ENCODE peak calls at places on chromosomes 2 and 18, in four cellular contexts. G is CD8-positive, alpha-beta T cell; T is SK-N-SH; X is uterus. R is an unnamed sample.

GRCh38 chr18:5417342-5417741 is 121.8 kb upstream of the ZBTB14 start:
- DNase-seq in G (no peak), T (no peak), X (no peak), R (no peak)

GRCh38 chr2:28469947-28470585 is 25.8 kb upstream of the PLB1 start:
- DNase-seq in G (no peak), T (no peak), X (no peak), R (no peak)

GRCh38 chr18:22203035-22203434 is 33.6 kb downstream of the GATA6 start:
- DNase-seq in G (no peak), T (no peak), X (no peak), R (no peak)

GRCh38 chr18:23247363-23247762 is 112.1 kb downstream of the CABLES1 start:
- DNase-seq in G (no peak), T (no peak), X (no peak), R (no peak)

GRCh38 chr18:26470011-26470637 is 78.2 kb downstream of the KCTD1 start:
- DNase-seq in G (no peak), T (no peak), X (no peak), R (no peak)

GRCh38 chr18:3471141-3471648 is 21.2 kb downstream of the TGIF1 start:
- DNase-seq in G (no peak), T (no peak), X (no peak), R (no peak)

GRCh38 chr2:94753466-94753998 is 117.7 kb upstream of the TEKT4 start:
- DNase-seq in G (no peak), T (no peak), X (no peak), R (no peak)

GRCh38 chr2:109470121-109470921 is 143.4 kb downstream of the SEPTIN10 start:
- DNase-seq in G (no peak), T (no peak), X (no peak), R (no peak)

GRCh38 chr2:29063646-29064372 is 10.5 kb downstream of the PCARE start:
- DNase-seq in G (no peak), T (no peak), X (no peak), R (no peak)

GRCh38 chr2:153872311-153873061 is 764 bp downstream of the GALNT13 start:
- DNase-seq in G (no peak), T (peak), X (no peak), R (no peak)

GRCh38 chr2:229098810-229099209 is 172.3 kb downstream of the PID1 start:
- DNase-seq in G (no peak), T (no peak), X (no peak), R (no peak)

GRCh38 chr18:53603281-53603680 is 621.2 kb downstream of the MBD2 start:
- DNase-seq in G (no peak), T (no peak), X (no peak), R (no peak)

GRCh38 chr2:40625849-40626248 is 174.0 kb upstream of the SLC8A1 start:
- DNase-seq in G (no peak), T (no peak), X (no peak), R (no peak)

GRCh38 chr18:25736516-25736915 is 353.9 kb downstream of the SS18 start:
- DNase-seq in G (no peak), T (no peak), X (no peak), R (no peak)

GRCh38 chr2:177264539-177265385 is at the start of gene NFE2L2:
- DNase-seq in G (peak), T (peak), X (peak), R (peak)

GRCh38 chr2:218821605-218822211 is 9.9 kb downstream of the PRKAG3 start:
- DNase-seq in G (no peak), T (no peak), X (no peak), R (peak)

GRCh38 chr2:7403092-7403775 is 486.0 kb downstream of the RNF144A start:
- DNase-seq in G (no peak), T (no peak), X (no peak), R (no peak)

GRCh38 chr18:79507546-79508480 is 112.1 kb downstream of the NFATC1 start:
- DNase-seq in G (peak), T (no peak), X (peak), R (peak)

GRCh38 chr18:9008709-9009635 is 93.5 kb upstream of the NDUFV2 start:
- DNase-seq in G (no peak), T (peak), X (no peak), R (no peak)

GRCh38 chr2:111169924-111170323 is 49.2 kb downstream of the BCL2L11 start:
- DNase-seq in G (no peak), T (no peak), X (no peak), R (no peak)

GRCh38 chr2:59184281-59185020 is 943.3 kb upstream of the FANCL start:
- DNase-seq in G (no peak), T (no peak), X (no peak), R (no peak)

GRCh38 chr2:207073791-207074678 is 91.7 kb downstream of the KLF7 start:
- DNase-seq in G (peak), T (no peak), X (no peak), R (no peak)

GRCh38 chr2:73112026-73112912 is 479 bp downstream of the RAB11FIP5 start:
- DNase-seq in G (no peak), T (peak), X (no peak), R (no peak)

GRCh38 chr2:67526283-67526682 is 129.2 kb downstream of the ETAA1 start:
- DNase-seq in G (no peak), T (no peak), X (no peak), R (no peak)

GRCh38 chr2:24087032-24087431 is 2.4 kb upstream of the TP53I3 start:
- DNase-seq in G (no peak), T (no peak), X (no peak), R (no peak)

GRCh38 chr2:30410217-30410616 is 36.8 kb upstream of the LCLAT1 start:
- DNase-seq in G (no peak), T (no peak), X (no peak), R (no peak)

GRCh38 chr18:3119401-3120323 is 100.1 kb downstream of the MYOM1 start:
- DNase-seq in G (no peak), T (no peak), X (no peak), R (no peak)

GRCh38 chr2:180334514-180334913 is 327.4 kb upstream of the CWC22 start:
- DNase-seq in G (no peak), T (no peak), X (no peak), R (no peak)

GRCh38 chr2:108634591-108635160 is 84.6 kb upstream of the RANBP2 start:
- DNase-seq in G (no peak), T (no peak), X (no peak), R (no peak)

GRCh38 chr2:12918841-12919445 is 202.2 kb downstream of the TRIB2 start:
- DNase-seq in G (no peak), T (no peak), X (peak), R (peak)

GRCh38 chr18:73908323-73908722 is 239.3 kb downstream of the FBXO15 start:
- DNase-seq in G (no peak), T (no peak), X (no peak), R (no peak)

GRCh38 chr2:135132314-135132713 is 80.2 kb downstream of the RAB3GAP1 start:
- DNase-seq in G (no peak), T (no peak), X (no peak), R (no peak)

GRCh38 chr2:46411245-46411641 is 68.1 kb upstream of the TMEM247 start:
- DNase-seq in G (no peak), T (no peak), X (no peak), R (no peak)

GRCh38 chr2:200447139-200447855 is 62.6 kb downstream of the KCTD18 start:
- DNase-seq in G (no peak), T (no peak), X (no peak), R (no peak)

GRCh38 chr2:62501794-62502500 is 4.0 kb downstream of the TMEM17 start:
- DNase-seq in G (no peak), T (peak), X (no peak), R (no peak)

GRCh38 chr2:95333888-95334338 is 36.8 kb downstream of the KCNIP3 start:
- DNase-seq in G (no peak), T (no peak), X (peak), R (no peak)

GRCh38 chr2:45344502-45344901 is 266.6 kb downstream of the SRBD1 start:
- DNase-seq in G (no peak), T (no peak), X (no peak), R (no peak)

GRCh38 chr2:45343618-45344017 is 267.4 kb downstream of the SRBD1 start:
- DNase-seq in G (no peak), T (peak), X (no peak), R (peak)

GRCh38 chr2:45344071-45344470 is 267.0 kb downstream of the SRBD1 start:
- DNase-seq in G (no peak), T (no peak), X (no peak), R (peak)

GRCh38 chr2:45345331-45346305 is 265.4 kb downstream of the SRBD1 start:
- DNase-seq in G (no peak), T (peak), X (no peak), R (no peak)
- TF ChIP-seq CTCF in G (no peak), T (no peak), X (no peak), R (no peak)

GRCh38 chr2:33366473-33366872 is 110.0 kb upstream of the RASGRP3 start:
- DNase-seq in G (no peak), T (no peak), X (no peak), R (no peak)

GRCh38 chr2:33363599-33364300 is 112.7 kb upstream of the RASGRP3 start:
- DNase-seq in G (no peak), T (no peak), X (no peak), R (no peak)

GRCh38 chr2:33370886-33371285 is 105.6 kb upstream of the RASGRP3 start:
- DNase-seq in G (no peak), T (no peak), X (no peak), R (no peak)

DNA sequence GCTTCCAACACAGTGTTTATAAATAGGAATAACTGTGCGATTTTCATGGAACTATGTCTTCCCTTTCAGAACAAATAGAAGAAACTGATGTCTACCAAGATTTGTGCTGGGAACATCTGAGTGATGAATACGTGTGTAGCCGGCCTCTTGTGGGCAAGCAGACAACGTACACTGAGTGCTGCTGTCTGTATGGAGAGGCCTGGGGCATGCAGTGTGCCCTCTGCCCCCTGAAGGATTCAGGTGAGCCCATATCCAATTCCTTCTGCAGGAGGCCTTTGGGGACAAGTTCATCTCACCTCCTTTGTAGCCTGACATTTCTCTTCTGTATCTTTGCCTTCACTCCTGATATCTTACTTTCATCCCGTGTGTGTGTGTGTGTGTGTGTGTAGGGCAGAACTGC is 111.2 kb upstream of the RASGRP3 start:
- DNase-seq in G (no peak), T (no peak), X (no peak), R (no peak)
- H3K4me3 ChIP-seq in G (no peak), T (no peak), X (no peak), R (no peak)

GRCh38 chr2:44707945-44708645 is 233.4 kb upstream of the SIX3 start:
- DNase-seq in G (no peak), T (no peak), X (no peak), R (no peak)
- H3K27ac ChIP-seq in G (no peak), T (peak), X (no peak), R (no peak)

GRCh38 chr2:173298536-173299097 is 56.1 kb upstream of the CDCA7 start:
- DNase-seq in G (no peak), T (no peak), X (no peak), R (no peak)

GRCh38 chr2:173305303-173305702 is 49.4 kb upstream of the CDCA7 start:
- DNase-seq in G (no peak), T (no peak), X (no peak), R (no peak)

GRCh38 chr2:173300458-173300857 is 54.2 kb upstream of the CDCA7 start:
- DNase-seq in G (no peak), T (no peak), X (no peak), R (no peak)

GRCh38 chr2:173296235-173296634 is 58.4 kb upstream of the CDCA7 start:
- DNase-seq in G (no peak), T (no peak), X (no peak), R (no peak)

GRCh38 chr2:173299764-173300163 is 54.9 kb upstream of the CDCA7 start:
- DNase-seq in G (no peak), T (no peak), X (no peak), R (no peak)
- TF ChIP-seq CTCF in G (no peak), T (no peak), X (no peak), R (no peak)

GRCh38 chr2:82139979-82140611 is 1835.5 kb upstream of the LRRTM1 start:
- DNase-seq in G (no peak), T (no peak), X (no peak), R (no peak)

GRCh38 chr2:82143343-82143742 is 1838.8 kb upstream of the LRRTM1 start:
- DNase-seq in G (no peak), T (peak), X (no peak), R (no peak)
- H3K4me3 ChIP-seq in G (no peak), T (no peak), X (no peak), R (no peak)

DNA sequence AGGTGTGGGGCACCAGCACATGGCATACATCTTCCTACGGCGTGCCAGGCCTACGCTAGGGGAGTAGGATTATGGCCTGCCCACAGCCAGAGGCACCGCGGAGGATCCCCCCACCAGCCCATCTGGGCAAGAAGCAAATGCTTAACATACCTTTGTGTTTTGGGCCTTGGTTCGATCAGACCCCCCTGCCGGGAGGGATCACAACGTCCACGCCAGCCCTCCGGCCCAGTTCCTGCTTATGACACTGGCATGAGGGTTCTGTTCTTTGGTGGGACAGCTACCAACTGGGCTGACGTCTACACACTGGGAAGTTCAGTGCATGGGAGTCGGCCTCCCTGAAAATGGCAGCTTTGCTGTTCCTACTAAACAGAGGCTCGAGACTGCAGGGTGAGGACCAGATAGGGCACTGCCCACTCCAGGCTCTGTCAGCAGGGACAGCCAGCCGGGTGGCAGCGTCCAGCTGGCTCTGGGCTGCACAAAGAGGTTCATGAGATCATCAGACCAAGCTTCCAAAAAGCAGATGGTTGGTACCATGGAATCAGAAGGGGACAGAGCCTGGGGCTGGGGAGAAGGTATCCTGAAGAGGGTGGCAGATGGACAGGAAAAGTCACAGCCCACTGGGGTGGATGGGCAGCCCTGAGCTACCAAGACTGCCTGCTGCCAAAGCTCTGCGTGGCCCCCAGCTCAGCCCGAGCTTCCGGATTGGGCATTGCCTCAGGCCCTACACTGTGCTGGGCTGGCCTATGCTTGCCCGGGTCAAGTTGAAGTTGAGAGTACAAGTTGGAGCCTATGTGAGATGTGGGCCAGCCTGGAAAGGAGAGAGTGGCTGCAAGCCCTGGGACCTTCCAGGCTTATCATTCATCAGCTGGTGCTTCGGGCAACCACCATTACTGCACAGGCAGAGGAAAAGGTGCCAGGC is 61.7 kb upstream of the TEX51 start:
- DNase-seq in G (no peak), T (no peak), X (no peak), R (peak)
- H3K27ac ChIP-seq in G (no peak), T (no peak), X (no peak), R (no peak)

GRCh38 chr2:165558832-165559231 is 89.3 kb downstream of the CSRNP3 start:
- DNase-seq in G (no peak), T (no peak), X (no peak), R (no peak)

GRCh38 chr2:165560377-165560988 is 91.0 kb downstream of the CSRNP3 start:
- DNase-seq in G (no peak), T (no peak), X (no peak), R (no peak)

GRCh38 chr2:165563468-165564225 is 94.1 kb downstream of the CSRNP3 start:
- DNase-seq in G (no peak), T (no peak), X (no peak), R (no peak)

DNA sequence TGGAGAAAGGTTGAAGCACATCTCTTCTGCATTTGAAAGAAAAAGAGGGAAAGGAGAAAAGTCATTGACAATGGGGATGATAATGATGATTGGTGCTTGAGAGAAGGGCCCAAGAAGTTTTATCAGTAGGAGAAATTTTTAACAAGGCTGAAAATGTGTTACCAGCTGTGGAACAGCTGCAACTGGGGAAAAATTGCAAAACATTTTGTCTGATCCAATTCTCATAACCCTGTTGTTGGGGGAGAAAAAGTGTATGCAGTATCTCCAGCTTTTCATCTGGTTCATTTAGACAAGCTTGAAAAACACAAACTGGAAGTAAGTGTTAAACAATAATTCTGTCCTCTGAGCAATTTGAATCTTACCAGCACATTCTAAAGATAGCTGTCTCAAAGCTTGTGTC is 92.7 kb downstream of the CSRNP3 start:
- DNase-seq in G (no peak), T (no peak), X (no peak), R (no peak)
- TF ChIP-seq CTCF in G (no peak), T (no peak), X (no peak), R (no peak)